ENCODE peak calls at places on chromosomes 2 and 18, in four cellular contexts. One of them, this sample, is unnamed.

GRCh38 chr2:101120124-101120996 is 30.8 kb downstream of the TBC1D8 start:
- DNase-seq in PC-3: peak; percentile 95
- DNase-seq in lower lobe of right lung: peak; percentile 85
- DNase-seq in WERI-Rb-1: no peak
- DNase-seq in this sample: peak; percentile 57

GRCh38 chr2:11406492-11407381 is 59.2 kb downstream of the E2F6 start:
- DNase-seq in PC-3: peak; percentile 43
- DNase-seq in lower lobe of right lung: no peak
- DNase-seq in WERI-Rb-1: no peak
- DNase-seq in this sample: peak; percentile 74

GRCh38 chr2:46456789-46457188 is 22.6 kb upstream of the TMEM247 start:
- DNase-seq in WERI-Rb-1: no peak
- DNase-seq in lower lobe of right lung: no peak
- DNase-seq in PC-3: no peak
- DNase-seq in this sample: no peak

GRCh38 chr2:493278-493677 is 183.9 kb downstream of the TMEM18 start:
- DNase-seq in WERI-Rb-1: no peak
- DNase-seq in PC-3: no peak
- DNase-seq in lower lobe of right lung: no peak
- DNase-seq in this sample: no peak

GRCh38 chr2:71833272-71833671 is 314.4 kb downstream of the CYP26B1 start:
- DNase-seq in PC-3: no peak
- DNase-seq in WERI-Rb-1: no peak
- DNase-seq in lower lobe of right lung: no peak
- DNase-seq in this sample: no peak

GRCh38 chr2:106575955-106576354 is 88.8 kb downstream of the CD8B2 start:
- DNase-seq in lower lobe of right lung: no peak
- DNase-seq in PC-3: no peak
- DNase-seq in WERI-Rb-1: peak; percentile 73
- DNase-seq in this sample: peak; percentile 18

GRCh38 chr2:217995741-217996141 is 7.1 kb downstream of the TNS1 start:
- DNase-seq in lower lobe of right lung: no peak
- DNase-seq in PC-3: no peak
- DNase-seq in WERI-Rb-1: no peak
- DNase-seq in this sample: peak; percentile 33

GRCh38 chr2:11508279-11508678 is 25.6 kb upstream of the GREB1 start:
- DNase-seq in WERI-Rb-1: no peak
- DNase-seq in lower lobe of right lung: no peak
- DNase-seq in PC-3: no peak
- DNase-seq in this sample: no peak

GRCh38 chr18:45330170-45330594 is 285.1 kb upstream of the SLC14A2 start:
- DNase-seq in PC-3: no peak
- DNase-seq in lower lobe of right lung: no peak
- DNase-seq in WERI-Rb-1: no peak
- DNase-seq in this sample: no peak

GRCh38 chr2:236400046-236400574 is 135.9 kb upstream of the ASB18 start:
- DNase-seq in PC-3: no peak
- DNase-seq in WERI-Rb-1: no peak
- DNase-seq in lower lobe of right lung: no peak
- DNase-seq in this sample: no peak

GRCh38 chr2:176554107-176555048 is 285.1 kb downstream of the MTX2 start:
- DNase-seq in lower lobe of right lung: no peak
- DNase-seq in PC-3: peak; percentile 85
- DNase-seq in WERI-Rb-1: peak; percentile 18
- DNase-seq in this sample: peak; percentile 71

GRCh38 chr2:27705851-27706622 is 42.3 kb downstream of the SLC4A1AP start:
- DNase-seq in PC-3: peak; percentile 92
- DNase-seq in WERI-Rb-1: peak; percentile 39
- DNase-seq in lower lobe of right lung: peak; percentile 65
- DNase-seq in this sample: peak; percentile 90

GRCh38 chr2:15808221-15808574 is 132.2 kb upstream of the MYCN start:
- DNase-seq in PC-3: no peak
- DNase-seq in WERI-Rb-1: no peak
- DNase-seq in lower lobe of right lung: no peak
- DNase-seq in this sample: no peak

GRCh38 chr2:209476367-209477191 is 52.7 kb downstream of the MAP2 start:
- DNase-seq in PC-3: no peak
- DNase-seq in WERI-Rb-1: no peak
- DNase-seq in lower lobe of right lung: no peak
- DNase-seq in this sample: no peak

GRCh38 chr2:54581326-54582039 is 125.4 kb downstream of the SPTBN1 start:
- DNase-seq in PC-3: no peak
- DNase-seq in lower lobe of right lung: no peak
- DNase-seq in WERI-Rb-1: no peak
- DNase-seq in this sample: no peak

GRCh38 chr2:12715878-12716249 is 872 bp upstream of the TRIB2 start:
- DNase-seq in PC-3: peak; percentile 89
- DNase-seq in WERI-Rb-1: peak; percentile 88
- DNase-seq in lower lobe of right lung: peak; percentile 86
- DNase-seq in this sample: peak; percentile 41

GRCh38 chr2:69171829-69172228 is 158.8 kb downstream of the ANTXR1 start:
- DNase-seq in PC-3: no peak
- DNase-seq in lower lobe of right lung: no peak
- DNase-seq in WERI-Rb-1: no peak
- DNase-seq in this sample: no peak

GRCh38 chr2:26455801-26456700 is 21.9 kb downstream of the OTOF start:
- DNase-seq in lower lobe of right lung: peak; percentile 62
- DNase-seq in PC-3: no peak
- DNase-seq in WERI-Rb-1: no peak
- DNase-seq in this sample: no peak

GRCh38 chr2:1209761-1210160 is 203.5 kb upstream of the TPO start:
- DNase-seq in lower lobe of right lung: no peak
- DNase-seq in PC-3: no peak
- DNase-seq in WERI-Rb-1: no peak
- DNase-seq in this sample: no peak

GRCh38 chr2:238813109-238813508 is 34.8 kb upstream of the TWIST2 start:
- DNase-seq in PC-3: no peak
- DNase-seq in lower lobe of right lung: no peak
- DNase-seq in WERI-Rb-1: no peak
- DNase-seq in this sample: no peak

GRCh38 chr2:238811293-238811692 is 36.6 kb upstream of the TWIST2 start:
- DNase-seq in WERI-Rb-1: no peak
- DNase-seq in lower lobe of right lung: no peak
- DNase-seq in PC-3: no peak
- DNase-seq in this sample: no peak

GRCh38 chr2:238810321-238810720 is 37.6 kb upstream of the TWIST2 start:
- DNase-seq in WERI-Rb-1: no peak
- DNase-seq in lower lobe of right lung: no peak
- DNase-seq in PC-3: no peak
- DNase-seq in this sample: no peak

GRCh38 chr2:238811765-238812164 is 36.1 kb upstream of the TWIST2 start:
- DNase-seq in WERI-Rb-1: no peak
- DNase-seq in lower lobe of right lung: no peak
- DNase-seq in PC-3: no peak
- DNase-seq in this sample: no peak

DNA sequence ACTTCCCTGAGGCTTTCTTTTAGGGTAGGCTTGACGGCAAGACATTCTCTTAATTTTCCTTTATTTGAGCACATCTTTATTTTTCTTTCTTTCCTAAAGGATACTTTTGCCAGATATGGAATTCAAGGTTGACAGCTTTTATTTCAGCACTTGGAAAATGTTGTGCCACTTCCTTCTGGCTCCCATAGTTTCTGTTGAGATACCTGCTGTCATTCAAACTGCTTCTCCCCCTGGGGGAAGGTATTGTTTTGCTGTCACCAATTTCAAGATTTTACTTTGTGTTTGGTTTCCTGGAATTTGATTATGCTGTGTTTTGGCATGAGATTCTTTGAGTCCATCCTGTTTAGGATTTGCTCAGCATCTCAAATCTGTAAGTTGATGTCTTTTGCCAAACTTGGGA is 39.1 kb upstream of the TWIST2 start:
- DNase-seq in PC-3: no peak
- DNase-seq in lower lobe of right lung: no peak
- DNase-seq in WERI-Rb-1: no peak
- DNase-seq in this sample: no peak
- TF ChIP-seq CTCF in PC-3: no peak
- TF ChIP-seq CTCF in lower lobe of right lung: no peak
- TF ChIP-seq CTCF in WERI-Rb-1: no peak
- TF ChIP-seq CTCF in this sample: no peak

DNA sequence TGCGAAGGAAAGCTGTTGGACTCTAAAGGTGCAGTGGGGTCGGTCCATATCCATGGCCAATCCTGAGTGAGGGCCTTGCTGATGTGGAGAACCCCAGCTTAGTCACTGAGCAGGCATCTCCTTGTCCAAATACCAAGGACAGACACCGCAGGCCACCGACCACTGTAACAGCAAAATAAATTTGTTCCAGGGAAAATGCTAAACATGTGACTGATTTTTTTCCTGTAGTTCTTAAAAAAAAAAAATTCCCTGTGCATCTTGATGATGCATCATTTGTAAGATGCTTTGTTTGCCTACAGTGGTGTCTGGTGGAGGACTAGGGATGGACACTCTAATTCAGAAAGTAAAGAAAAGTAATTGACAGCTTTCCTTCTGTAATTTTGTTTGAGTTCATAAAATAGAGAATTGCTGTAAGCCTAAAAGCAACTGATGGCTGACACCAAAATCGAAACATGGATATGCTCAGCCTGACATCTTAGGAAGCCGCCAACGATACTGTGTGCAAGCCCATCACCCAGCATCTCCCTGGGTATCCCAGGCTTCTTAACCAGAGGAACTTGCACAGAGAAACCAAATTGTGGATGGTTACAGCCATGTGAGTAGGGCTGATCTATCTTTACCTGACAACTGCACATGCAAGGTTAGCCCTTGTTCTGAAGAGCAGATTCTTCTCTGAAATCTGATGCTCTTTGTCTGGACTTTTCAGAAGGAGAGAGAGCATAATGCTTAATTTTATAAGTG is 188.6 kb downstream of the ARL4C start:
- DNase-seq in WERI-Rb-1: no peak
- DNase-seq in PC-3: peak; percentile 53
- DNase-seq in lower lobe of right lung: no peak
- DNase-seq in this sample: no peak
- H3K27ac ChIP-seq in WERI-Rb-1: no peak overlapping the region
- H3K27ac ChIP-seq in PC-3: peak overlapping the region; percentile 98
- H3K27ac ChIP-seq in lower lobe of right lung: no peak overlapping the region
- H3K27ac ChIP-seq in this sample: peak overlapping the region; percentile 21

DNA sequence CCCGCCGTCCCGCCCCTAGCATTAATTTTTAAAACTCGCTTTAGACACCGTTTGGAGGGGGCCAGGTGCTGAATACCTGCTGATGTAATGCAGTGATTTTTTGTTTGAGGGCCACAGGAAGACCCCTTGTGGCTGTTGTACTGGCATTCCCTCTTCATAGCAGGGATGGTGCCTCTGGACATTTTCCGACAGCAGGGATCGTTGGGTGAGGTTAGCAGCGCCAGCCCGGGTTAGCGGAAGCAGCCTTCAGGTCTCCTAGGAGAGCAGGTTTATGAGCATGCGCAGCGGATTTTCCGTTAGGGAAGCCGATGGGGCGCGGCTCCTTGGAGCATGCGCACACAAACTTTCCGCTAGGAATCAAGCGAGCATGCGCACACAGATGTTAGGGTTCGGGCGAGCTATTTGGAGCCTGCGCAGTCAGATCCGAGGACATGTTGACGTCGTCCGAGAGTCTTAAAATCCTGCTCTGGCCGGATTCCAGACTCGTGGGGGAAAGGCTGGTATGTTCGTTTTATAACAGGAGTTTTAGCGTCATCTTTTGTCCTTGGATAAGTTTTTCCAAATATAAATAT is 17.2 kb upstream of the C2orf74 start:
- DNase-seq in PC-3: peak; percentile 99
- DNase-seq in lower lobe of right lung: peak; percentile 97
- DNase-seq in WERI-Rb-1: peak; percentile 87
- DNase-seq in this sample: peak; percentile 99
- TF ChIP-seq CTCF in PC-3: no peak
- TF ChIP-seq CTCF in lower lobe of right lung: no peak
- TF ChIP-seq CTCF in WERI-Rb-1: no peak
- TF ChIP-seq CTCF in this sample: no peak

GRCh38 chr18:11981633-11982366 is 493 bp downstream of the IMPA2 start:
- DNase-seq in PC-3: peak; percentile 46
- DNase-seq in WERI-Rb-1: no peak
- DNase-seq in lower lobe of right lung: peak; percentile 75
- DNase-seq in this sample: no peak

GRCh38 chr18:11980148-11980554 is 1.2 kb upstream of the IMPA2 start:
- DNase-seq in WERI-Rb-1: no peak
- DNase-seq in PC-3: no peak
- DNase-seq in lower lobe of right lung: no peak
- DNase-seq in this sample: peak; percentile 27

GRCh38 chr18:11982981-11983380 is 1.7 kb downstream of the IMPA2 start:
- DNase-seq in PC-3: no peak
- DNase-seq in lower lobe of right lung: no peak
- DNase-seq in WERI-Rb-1: no peak
- DNase-seq in this sample: no peak

GRCh38 chr18:11981383-11981632 is at the start of gene IMPA2:
- DNase-seq in WERI-Rb-1: no peak
- DNase-seq in lower lobe of right lung: no peak
- DNase-seq in PC-3: no peak
- DNase-seq in this sample: no peak

DNA sequence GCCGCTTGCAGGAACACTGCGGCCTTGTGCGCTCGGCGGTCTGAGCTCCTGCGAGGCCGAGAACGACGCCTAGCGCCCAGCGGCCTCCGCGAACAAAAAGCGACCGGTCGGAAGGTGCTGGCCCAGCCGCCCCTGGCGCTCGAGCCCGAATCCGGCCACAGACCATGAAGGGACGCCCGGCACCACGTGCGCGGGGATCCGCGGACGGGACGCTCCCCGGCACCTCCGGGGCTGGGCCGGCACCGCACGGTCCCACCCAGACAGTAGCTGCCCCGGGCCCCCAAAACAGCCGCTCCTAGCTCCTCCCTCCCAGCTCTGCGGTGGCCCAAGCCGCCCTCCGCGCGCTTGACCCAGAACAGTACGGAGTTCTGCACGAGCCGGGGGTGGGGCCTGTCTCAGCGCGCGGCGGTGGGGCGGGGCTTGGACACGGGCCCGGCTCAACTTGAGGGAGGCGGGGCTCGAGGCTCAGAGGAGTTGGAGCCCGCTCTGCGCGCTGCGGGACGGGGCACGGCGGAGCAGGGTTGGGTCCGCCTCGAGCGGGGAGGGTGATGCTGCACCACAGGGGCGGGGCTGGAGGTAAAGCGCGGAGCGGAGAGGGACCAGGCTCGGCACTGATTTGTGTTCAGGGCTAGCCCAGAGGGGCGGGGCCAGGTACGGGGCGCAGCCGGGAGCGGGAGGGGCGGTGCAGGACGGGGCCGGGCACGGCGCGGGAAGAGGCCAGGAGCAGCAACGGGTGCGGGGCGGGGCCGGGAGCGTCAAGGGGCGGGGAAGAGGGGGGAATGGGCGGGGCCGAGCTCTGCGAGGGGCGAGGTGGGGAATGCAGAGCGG is 538 bp upstream of the IMPA2 start:
- DNase-seq in WERI-Rb-1: peak; percentile 99
- DNase-seq in PC-3: peak; percentile 99
- DNase-seq in lower lobe of right lung: peak; percentile 99
- DNase-seq in this sample: peak; percentile 99
- H3K27ac ChIP-seq in WERI-Rb-1: peak overlapping the region; percentile 96
- H3K27ac ChIP-seq in PC-3: peak overlapping the region; percentile 81
- H3K27ac ChIP-seq in lower lobe of right lung: peak overlapping the region; percentile 99
- H3K27ac ChIP-seq in this sample: peak overlapping the region; percentile 96

This sample was measured in RWPE1.